ENCODE peak calls at places on chromosomes 2 and 18, in six cellular contexts. O is hypothalamus, P is NCI-H748 treated with DMSO at 0.1 percent for 48 hours, D is germinal center, M is astrocyte, V is mesothelial cell of epicardium. R is an unnamed sample.

GRCh38 chr2:66733361-66733760 is 298.4 kb downstream of the MEIS1 start:
- DNase-seq in P (no peak), D (no peak), M (no peak), O (no peak), V (no peak), R (no peak)

GRCh38 chr2:27071277-27071989 is at the start of gene OST4:
- DNase-seq in D (peak; percentile 94), O (peak; percentile 94), P (peak; percentile 54), V (peak; percentile 93), M (peak; percentile 87), R (peak; percentile 93)

GRCh38 chr18:71966791-71967190 is 577.4 kb downstream of the CBLN2 start:
- DNase-seq in P (no peak), V (no peak), O (no peak), M (no peak), D (no peak), R (no peak)

GRCh38 chr18:10027461-10027860 is 113.6 kb downstream of the VAPA start:
- DNase-seq in O (no peak), D (no peak), M (no peak), P (no peak), V (no peak), R (no peak)

GRCh38 chr2:212177724-212178123 is 360.9 kb downstream of the ERBB4 start:
- DNase-seq in P (peak; percentile 26), O (no peak), D (no peak), V (no peak), M (no peak), R (no peak)

GRCh38 chr18:2907459-2908145 is 60.8 kb downstream of the EMILIN2 start:
- DNase-seq in V (no peak), O (no peak), P (no peak), D (no peak), M (no peak), R (no peak)

GRCh38 chr2:238380785-238381184 is 45.9 kb upstream of the ASB1 start:
- DNase-seq in D (no peak), M (peak; percentile 62), O (no peak), V (no peak), P (peak; percentile 34), R (peak; percentile 44)

GRCh38 chr18:44323125-44323524 is 357.6 kb upstream of the SETBP1 start:
- DNase-seq in P (no peak), O (no peak), M (no peak), V (no peak), D (no peak), R (no peak)

GRCh38 chr18:77165489-77166415 is 33.2 kb upstream of the MBP start:
- DNase-seq in D (no peak), P (no peak), M (no peak), O (no peak), V (no peak), R (no peak)

GRCh38 chr2:172438741-172439508 is 11.5 kb downstream of the ITGA6 start:
- DNase-seq in D (no peak), O (no peak), M (peak; percentile 42), V (no peak), P (no peak), R (no peak)

R was measured in NCI-H510A.